ENCODE peak calls at places on chromosomes 13 and 19, in ten cellular contexts. S is stimulated activated CD8-positive, alpha-beta memory T cell treated with anti-CD3 and anti-CD28 coated beads, Interleukin-12 subunit alpha, Interleukin-12 subunit beta, amount 100 ng/mL, for 4 hours; J is keratinocyte; T is tibial artery; F is left colon; R is T-cell; W is GM04503; Q is Caco-2; U is left ventricle myocardium inferior; Z is renal cortical epithelial cell. X is an unnamed sample.

GRCh38 chr19:16772841-16773240 is 53.2 kb downstream of the NWD1 start:
- DNase-seq in W (no peak), Z (no peak), F (no peak), U (no peak), S (no peak), J (no peak), R (no peak), Q (no peak), T (no peak), X (no peak)

GRCh38 chr19:17340302-17340870 is 3.0 kb downstream of the GTPBP3 start:
- DNase-seq in S (no peak), Q (no peak), U (no peak), T (no peak), J (no peak), F (peak), Z (no peak), R (no peak), W (no peak), X (no peak)

GRCh38 chr19:39119830-39120229 is 5.8 kb upstream of the PAK4 start:
- DNase-seq in R (no peak), J (no peak), W (no peak), U (no peak), Z (no peak), F (no peak), T (no peak), Q (no peak), S (no peak), X (no peak)

GRCh38 chr19:28020631-28021315 is 1192.2 kb downstream of the UQCRFS1 start:
- DNase-seq in J (no peak), R (no peak), Q (no peak), Z (peak), W (no peak), U (no peak), S (no peak), T (no peak), F (no peak), X (no peak)

GRCh38 chr19:12986726-12987125 is 8.5 kb upstream of the NFIX start:
- DNase-seq in F (no peak), T (no peak), S (no peak), R (no peak), U (no peak), W (no peak), J (no peak), Q (no peak), Z (no peak), X (no peak)

GRCh38 chr19:10603084-10603872 is 16.2 kb upstream of the AP1M2 start:
- DNase-seq in U (peak), F (peak), S (peak), Z (no peak), T (peak), R (peak), W (no peak), J (no peak), Q (no peak), X (peak)

GRCh38 chr13:51148952-51149573 is 38.0 kb upstream of the C13orf42 start:
- DNase-seq in T (no peak), U (no peak), W (peak), Q (no peak), Z (peak), R (no peak), F (no peak), J (no peak), S (no peak), X (no peak)

GRCh38 chr13:42221321-42221720 is 50.6 kb upstream of the AKAP11 start:
- DNase-seq in W (no peak), Z (no peak), Q (no peak), J (no peak), F (no peak), R (no peak), T (no peak), S (no peak), U (no peak), X (no peak)

GRCh38 chr19:10552596-10553053 is 8.9 kb downstream of the ATG4D start:
- DNase-seq in T (no peak), J (no peak), Q (peak), U (no peak), S (no peak), F (no peak), R (no peak), Z (no peak), W (no peak), X (no peak)

GRCh38 chr13:72151241-72151640 is 284.2 kb upstream of the DACH1 start:
- DNase-seq in F (no peak), Z (no peak), U (no peak), S (no peak), R (no peak), T (no peak), Q (no peak), J (peak), W (peak), X (no peak)

GRCh38 chr13:98960331-98961203 is 17.3 kb downstream of the DOCK9 start:
- DNase-seq in F (no peak), Z (peak), J (no peak), Q (no peak), W (no peak), T (no peak), U (no peak), R (no peak), S (no peak), X (no peak)

GRCh38 chr19:14972676-14973075 is 7.0 kb downstream of the SLC1A6 start:
- DNase-seq in T (no peak), W (no peak), Z (no peak), S (no peak), F (no peak), R (no peak), U (no peak), Q (no peak), J (no peak), X (no peak)

GRCh38 chr19:2616741-2617392 is 85.6 kb downstream of the GNG7 start:
- DNase-seq in Q (no peak), F (peak), W (no peak), U (peak), S (no peak), J (no peak), R (no peak), T (peak), Z (peak), X (peak)

GRCh38 chr13:23609414-23610186 is 39.4 kb downstream of the TNFRSF19 start:
- DNase-seq in T (peak), R (no peak), S (no peak), U (no peak), Q (no peak), W (no peak), Z (peak), J (no peak), F (no peak), X (no peak)

GRCh38 chr13:35530147-35530546 is 53.7 kb upstream of the MAB21L1 start:
- DNase-seq in Z (no peak), Q (no peak), R (no peak), T (no peak), W (no peak), J (no peak), U (peak), F (no peak), S (no peak), X (no peak)

GRCh38 chr19:49866933-49867782 is at the start of gene PNKP:
- DNase-seq in U (peak), T (peak), F (peak), S (peak), Q (peak), J (no peak), R (peak), Z (peak), W (peak), X (peak)

GRCh38 chr19:57263244-57263643 is 17.0 kb upstream of the ZNF460 start:
- DNase-seq in R (no peak), Q (no peak), U (no peak), F (no peak), S (no peak), J (no peak), W (no peak), T (no peak), Z (no peak), X (no peak)

GRCh38 chr13:109157275-109157674 is 527.9 kb downstream of the MYO16 start:
- DNase-seq in Z (peak), T (no peak), U (no peak), R (no peak), F (no peak), Q (no peak), W (no peak), J (no peak), S (no peak), X (no peak)

GRCh38 chr13:43307921-43308433 is 284.6 kb downstream of the DNAJC15 start:
- DNase-seq in Z (peak), F (peak), S (no peak), Q (peak), W (peak), T (peak), R (no peak), J (peak), U (peak), X (no peak)

GRCh38 chr19:43914051-43914450 is 21.0 kb downstream of the ZNF45 start:
- DNase-seq in Z (no peak), T (no peak), Q (no peak), U (no peak), W (no peak), F (no peak), S (no peak), J (no peak), R (no peak), X (no peak)

GRCh38 chr19:49436381-49437017 is 4.8 kb downstream of the SLC17A7 start:
- DNase-seq in R (peak), Q (no peak), S (no peak), Z (no peak), W (no peak), U (no peak), J (no peak), F (no peak), T (no peak), X (no peak)

GRCh38 chr19:4851551-4852290 is 15.7 kb downstream of the PLIN3 start:
- DNase-seq in Q (peak), T (peak), W (no peak), J (no peak), F (no peak), Z (peak), U (peak), R (peak), S (peak), X (peak)

GRCh38 chr19:10899171-10899653 is 27.9 kb downstream of the CARM1 start:
- DNase-seq in S (no peak), F (peak), Z (peak), T (no peak), Q (no peak), U (peak), J (peak), R (no peak), W (no peak), X (no peak)

GRCh38 chr13:23889598-23890224 is 511 bp upstream of the MIPEP start:
- DNase-seq in S (no peak), Q (no peak), F (no peak), T (no peak), W (no peak), U (no peak), R (no peak), Z (peak), J (no peak), X (no peak)

GRCh38 chr19:44847144-44848035 is 1.3 kb downstream of the NECTIN2 start:
- DNase-seq in F (peak), J (no peak), R (no peak), W (no peak), Q (peak), S (no peak), T (peak), Z (peak), U (peak), X (no peak)

GRCh38 chr19:11265785-11266236 is 3.5 kb upstream of the DOCK6 start:
- DNase-seq in W (no peak), F (peak), Q (peak), U (no peak), J (peak), Z (peak), S (no peak), T (no peak), R (no peak), X (no peak)

X was measured in naive thymus-derived CD4-positive, alpha-beta T cell.